ENCODE peak calls at places on chromosomes 13 and 19, in eight cellular contexts. One of them, this sample, is unnamed.

GRCh38 chr13:113034451-113035208 is 65.6 kb downstream of the MCF2L start:
- DNase-seq in IMR-90: peak
- DNase-seq in body of pancreas: peak
- DNase-seq in suprapubic skin: no peak
- DNase-seq in uterus: peak
- DNase-seq in breast epithelium: no peak
- DNase-seq in stomach: peak
- DNase-seq in sigmoid colon: no peak
- DNase-seq in this sample: peak

GRCh38 chr19:7743425-7743841 is 3.9 kb downstream of the CD209 start:
- DNase-seq in IMR-90: no peak
- DNase-seq in body of pancreas: no peak
- DNase-seq in suprapubic skin: no peak
- DNase-seq in uterus: no peak
- DNase-seq in breast epithelium: no peak
- DNase-seq in stomach: no peak
- DNase-seq in sigmoid colon: peak
- DNase-seq in this sample: no peak

GRCh38 chr19:40705362-40705651 is 11.4 kb downstream of the COQ8B start:
- DNase-seq in IMR-90: no peak
- DNase-seq in body of pancreas: no peak
- DNase-seq in suprapubic skin: no peak
- DNase-seq in uterus: peak
- DNase-seq in breast epithelium: no peak
- DNase-seq in stomach: no peak
- DNase-seq in sigmoid colon: no peak
- DNase-seq in this sample: no peak

GRCh38 chr19:5349041-5349440 is 8.4 kb upstream of the PTPRS start:
- DNase-seq in IMR-90: no peak
- DNase-seq in body of pancreas: no peak
- DNase-seq in suprapubic skin: no peak
- DNase-seq in uterus: no peak
- DNase-seq in breast epithelium: no peak
- DNase-seq in stomach: no peak
- DNase-seq in sigmoid colon: no peak
- DNase-seq in this sample: no peak

GRCh38 chr13:40518481-40518882 is 148.0 kb downstream of the FOXO1 start:
- DNase-seq in IMR-90: no peak
- DNase-seq in body of pancreas: peak
- DNase-seq in suprapubic skin: no peak
- DNase-seq in uterus: no peak
- DNase-seq in breast epithelium: no peak
- DNase-seq in stomach: peak
- DNase-seq in sigmoid colon: no peak
- DNase-seq in this sample: no peak

GRCh38 chr13:28531195-28531955 is 36.4 kb upstream of the FLT1 start:
- DNase-seq in IMR-90: peak
- DNase-seq in body of pancreas: peak
- DNase-seq in suprapubic skin: no peak
- DNase-seq in uterus: no peak
- DNase-seq in breast epithelium: no peak
- DNase-seq in stomach: peak
- DNase-seq in sigmoid colon: no peak
- DNase-seq in this sample: no peak

GRCh38 chr13:95153647-95154405 is 147.4 kb downstream of the ABCC4 start:
- DNase-seq in IMR-90: peak
- DNase-seq in body of pancreas: no peak
- DNase-seq in suprapubic skin: no peak
- DNase-seq in uterus: no peak
- DNase-seq in breast epithelium: no peak
- DNase-seq in stomach: no peak
- DNase-seq in sigmoid colon: no peak
- DNase-seq in this sample: no peak

GRCh38 chr19:44527554-44527953 is 1.9 kb downstream of the CEACAM20 start:
- DNase-seq in IMR-90: no peak
- DNase-seq in body of pancreas: no peak
- DNase-seq in suprapubic skin: no peak
- DNase-seq in uterus: no peak
- DNase-seq in breast epithelium: no peak
- DNase-seq in stomach: no peak
- DNase-seq in sigmoid colon: no peak
- DNase-seq in this sample: no peak

GRCh38 chr19:36116344-36116637 is 1.0 kb downstream of the TBCB start:
- DNase-seq in IMR-90: no peak
- DNase-seq in body of pancreas: no peak
- DNase-seq in suprapubic skin: no peak
- DNase-seq in uterus: no peak
- DNase-seq in breast epithelium: no peak
- DNase-seq in stomach: no peak
- DNase-seq in sigmoid colon: no peak
- DNase-seq in this sample: no peak

GRCh38 chr19:36114763-36115452 is at the start of gene POLR2I:
- DNase-seq in IMR-90: peak
- DNase-seq in body of pancreas: peak
- DNase-seq in suprapubic skin: peak
- DNase-seq in uterus: peak
- DNase-seq in breast epithelium: peak
- DNase-seq in stomach: peak
- DNase-seq in sigmoid colon: peak
- DNase-seq in this sample: peak

GRCh38 chr19:36113425-36113824 is 1.2 kb downstream of the POLR2I start:
- DNase-seq in IMR-90: no peak
- DNase-seq in body of pancreas: no peak
- DNase-seq in suprapubic skin: no peak
- DNase-seq in uterus: no peak
- DNase-seq in breast epithelium: no peak
- DNase-seq in stomach: no peak
- DNase-seq in sigmoid colon: no peak
- DNase-seq in this sample: no peak

GRCh38 chr19:36113895-36114762 is 546 bp downstream of the POLR2I start:
- DNase-seq in IMR-90: peak
- DNase-seq in body of pancreas: peak
- DNase-seq in suprapubic skin: no peak
- DNase-seq in uterus: peak
- DNase-seq in breast epithelium: no peak
- DNase-seq in stomach: peak
- DNase-seq in sigmoid colon: no peak
- DNase-seq in this sample: no peak

DNA sequence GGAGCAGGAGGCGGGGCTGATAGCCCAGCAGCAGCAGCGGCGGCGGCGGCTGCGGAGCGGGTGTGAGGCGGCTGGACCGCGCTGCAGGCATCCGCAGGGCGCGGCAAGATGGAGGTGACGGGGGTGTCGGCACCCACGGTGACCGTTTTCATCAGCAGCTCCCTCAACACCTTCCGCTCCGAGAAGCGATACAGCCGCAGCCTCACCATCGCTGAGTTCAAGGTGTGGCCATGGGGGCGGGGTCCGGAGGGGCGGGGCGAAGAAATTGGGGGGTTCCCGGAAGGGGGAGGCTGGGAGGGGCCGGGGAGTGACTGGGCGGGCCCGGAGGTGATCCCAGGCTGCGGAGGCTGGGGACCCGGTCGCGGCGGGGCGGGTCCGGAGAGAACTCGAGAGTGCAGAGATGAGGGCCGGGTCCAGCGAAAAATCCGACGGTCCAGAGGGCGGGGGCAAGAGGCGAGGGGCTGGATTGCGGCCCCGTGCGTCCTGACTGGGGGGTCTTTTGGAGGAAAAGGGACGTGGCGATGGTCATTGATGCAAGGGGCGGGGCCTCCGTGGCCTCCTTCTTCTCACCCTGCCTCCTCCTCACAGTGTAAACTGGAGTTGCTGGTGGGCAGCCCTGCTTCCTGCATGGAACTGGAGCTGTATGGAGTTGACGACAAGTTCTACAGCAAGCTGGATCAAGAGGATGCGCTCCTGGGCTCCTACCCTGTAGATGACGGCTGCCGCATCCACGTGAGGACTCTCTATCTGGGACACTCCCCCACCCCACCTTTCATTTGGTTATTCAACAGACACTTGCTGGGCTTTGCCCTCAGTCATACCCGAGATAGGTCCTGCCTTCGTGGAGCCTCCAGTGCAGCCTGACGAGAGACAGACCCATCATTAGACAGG is at the start of gene TBCB:
- DNase-seq in IMR-90: peak
- DNase-seq in body of pancreas: no peak
- DNase-seq in suprapubic skin: peak
- DNase-seq in uterus: no peak
- DNase-seq in breast epithelium: peak
- DNase-seq in stomach: peak
- DNase-seq in sigmoid colon: peak
- DNase-seq in this sample: peak
- TF ChIP-seq POLR2A in IMR-90: peak
- TF ChIP-seq POLR2A in body of pancreas: peak
- TF ChIP-seq POLR2A in suprapubic skin: peak
- TF ChIP-seq POLR2A in uterus: peak
- TF ChIP-seq POLR2A in breast epithelium: no peak
- TF ChIP-seq POLR2A in stomach: no peak
- TF ChIP-seq POLR2A in sigmoid colon: peak
- TF ChIP-seq POLR2A in this sample: peak

GRCh38 chr13:22936228-22936627 is 244.6 kb upstream of the SGCG start:
- DNase-seq in IMR-90: no peak
- DNase-seq in body of pancreas: no peak
- DNase-seq in suprapubic skin: no peak
- DNase-seq in uterus: no peak
- DNase-seq in breast epithelium: no peak
- DNase-seq in stomach: no peak
- DNase-seq in sigmoid colon: no peak
- DNase-seq in this sample: no peak
- TF ChIP-seq POLR2A in IMR-90: no peak
- TF ChIP-seq POLR2A in body of pancreas: no peak
- TF ChIP-seq POLR2A in suprapubic skin: no peak
- TF ChIP-seq POLR2A in uterus: no peak
- TF ChIP-seq POLR2A in breast epithelium: no peak
- TF ChIP-seq POLR2A in stomach: no peak
- TF ChIP-seq POLR2A in sigmoid colon: no peak
- TF ChIP-seq POLR2A in this sample: no peak

DNA sequence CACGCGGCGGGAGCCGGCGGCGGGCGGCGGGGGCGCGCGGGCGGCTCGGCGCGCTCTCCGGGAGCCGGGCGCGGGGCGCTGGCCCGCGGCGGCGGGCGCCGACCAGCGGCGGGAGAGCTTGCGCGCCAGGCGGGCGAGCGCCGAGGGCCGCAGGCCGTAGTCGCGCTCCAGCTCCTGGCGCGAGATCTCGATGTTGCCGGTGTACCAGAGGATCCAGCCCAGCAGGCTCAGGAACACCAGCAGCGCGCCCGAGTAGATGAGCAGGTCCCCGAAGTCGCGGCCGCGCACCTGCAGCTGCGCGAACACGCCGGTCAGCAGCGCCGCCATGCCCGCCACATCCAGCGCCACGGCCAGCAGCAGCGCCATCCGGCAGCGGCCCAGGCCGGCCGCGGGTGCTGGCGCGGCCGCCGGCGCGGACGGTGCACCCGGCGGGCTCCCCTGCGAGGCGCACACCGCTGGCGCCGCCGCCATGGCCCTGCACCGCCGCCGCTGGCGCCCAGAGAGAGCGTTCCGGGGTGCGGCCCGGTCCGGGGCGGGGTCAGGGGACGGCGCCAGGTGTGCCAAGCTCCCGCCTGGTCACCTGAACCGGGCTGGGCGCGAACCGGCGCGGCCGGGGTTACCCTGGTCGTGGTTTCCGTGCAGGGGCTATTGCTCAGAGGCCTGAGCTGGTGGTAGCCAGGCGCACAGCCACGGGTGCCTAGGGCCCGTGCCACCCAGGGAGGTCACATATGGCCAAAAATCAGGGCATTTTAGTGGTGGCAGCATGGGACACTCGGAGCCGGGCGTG is at the start of gene TMEM238:
- DNase-seq in IMR-90: peak
- DNase-seq in body of pancreas: peak
- DNase-seq in suprapubic skin: no peak
- DNase-seq in uterus: peak
- DNase-seq in breast epithelium: no peak
- DNase-seq in stomach: peak
- DNase-seq in sigmoid colon: peak
- DNase-seq in this sample: no peak
- TF ChIP-seq POLR2A in IMR-90: peak
- TF ChIP-seq POLR2A in body of pancreas: peak
- TF ChIP-seq POLR2A in suprapubic skin: no peak
- TF ChIP-seq POLR2A in uterus: peak
- TF ChIP-seq POLR2A in breast epithelium: no peak
- TF ChIP-seq POLR2A in stomach: no peak
- TF ChIP-seq POLR2A in sigmoid colon: no peak
- TF ChIP-seq POLR2A in this sample: no peak

GRCh38 chr19:50501568-50502475 is 9.2 kb downstream of the JOSD2 start:
- DNase-seq in IMR-90: no peak
- DNase-seq in body of pancreas: no peak
- DNase-seq in suprapubic skin: no peak
- DNase-seq in uterus: no peak
- DNase-seq in breast epithelium: no peak
- DNase-seq in stomach: no peak
- DNase-seq in sigmoid colon: no peak
- DNase-seq in this sample: no peak

GRCh38 chr19:50500753-50501151 is 10.2 kb downstream of the JOSD2 start:
- DNase-seq in IMR-90: no peak
- DNase-seq in body of pancreas: no peak
- DNase-seq in suprapubic skin: no peak
- DNase-seq in uterus: no peak
- DNase-seq in breast epithelium: no peak
- DNase-seq in stomach: no peak
- DNase-seq in sigmoid colon: no peak
- DNase-seq in this sample: no peak

GRCh38 chr19:50498219-50499056 is 12.6 kb downstream of the JOSD2 start:
- DNase-seq in IMR-90: no peak
- DNase-seq in body of pancreas: no peak
- DNase-seq in suprapubic skin: no peak
- DNase-seq in uterus: no peak
- DNase-seq in breast epithelium: no peak
- DNase-seq in stomach: no peak
- DNase-seq in sigmoid colon: no peak
- DNase-seq in this sample: no peak

GRCh38 chr19:50501186-50501567 is 9.8 kb downstream of the JOSD2 start:
- DNase-seq in IMR-90: no peak
- DNase-seq in body of pancreas: no peak
- DNase-seq in suprapubic skin: no peak
- DNase-seq in uterus: no peak
- DNase-seq in breast epithelium: no peak
- DNase-seq in stomach: no peak
- DNase-seq in sigmoid colon: no peak
- DNase-seq in this sample: no peak

GRCh38 chr19:50500060-50500752 is 10.8 kb downstream of the JOSD2 start:
- DNase-seq in IMR-90: no peak
- DNase-seq in body of pancreas: no peak
- DNase-seq in suprapubic skin: no peak
- DNase-seq in uterus: peak
- DNase-seq in breast epithelium: no peak
- DNase-seq in stomach: no peak
- DNase-seq in sigmoid colon: no peak
- DNase-seq in this sample: no peak
- TF ChIP-seq POLR2A in IMR-90: no peak
- TF ChIP-seq POLR2A in body of pancreas: no peak
- TF ChIP-seq POLR2A in suprapubic skin: no peak
- TF ChIP-seq POLR2A in uterus: no peak
- TF ChIP-seq POLR2A in breast epithelium: no peak
- TF ChIP-seq POLR2A in stomach: no peak
- TF ChIP-seq POLR2A in sigmoid colon: no peak
- TF ChIP-seq POLR2A in this sample: no peak